ENCODE peak calls at places on chromosomes 6 and 20, in nine cellular contexts. A is HFFc6; M is MV-4-11; V is AG08395; S is Calu3; X is amygdala; F is CD4-positive, alpha-beta memory T cell; I is stimulated activated CD4-positive, alpha-beta T cell treated with anti-CD3 and anti-CD28 coated beads, Interleukin-12 subunit alpha, Interleukin-12 subunit beta, amount 100 ng/mL, for 4 hours; K is psoas muscle. Q is an unnamed sample.

GRCh38 chr20:7437311-7437710 is 502.9 kb downstream of the HAO1 start:
- DNase-seq in A (no peak), M (no peak), V (no peak), S (no peak), X (no peak), F (no peak), I (no peak), K (no peak), Q (no peak)

GRCh38 chr6:140879861-140880260 is 1252.9 kb upstream of the GJE1 start:
- DNase-seq in A (no peak), M (peak; percentile 27), V (peak; percentile 37), S (no peak), X (no peak), F (no peak), I (no peak), K (no peak), Q (no peak)

GRCh38 chr20:20441259-20441658 is 73.4 kb downstream of the INSM1 start:
- DNase-seq in A (no peak), M (no peak), V (no peak), S (no peak), X (no peak), F (no peak), I (no peak), K (no peak), Q (no peak)

GRCh38 chr20:50844430-50845100 is 49.7 kb downstream of the BCAS4 start:
- DNase-seq in A (peak; percentile 52), M (no peak), V (peak; percentile 20), S (peak; percentile 91), X (no peak), F (no peak), I (peak; percentile 6), K (no peak), Q (no peak)

GRCh38 chr6:151916680-151917164 is 109.2 kb downstream of the ESR1 start:
- DNase-seq in A (peak; percentile 97), M (no peak), V (peak; percentile 76), S (no peak), X (no peak), F (no peak), I (no peak), K (no peak), Q (no peak)

GRCh38 chr20:14691994-14692393 is 354.6 kb upstream of the FLRT3 start:
- DNase-seq in A (no peak), M (no peak), V (no peak), S (no peak), X (no peak), F (no peak), I (no peak), K (no peak), Q (no peak)

GRCh38 chr20:6665161-6665560 is 102.3 kb upstream of the BMP2 start:
- DNase-seq in A (no peak), M (no peak), V (peak; percentile 8), S (no peak), X (no peak), F (no peak), I (no peak), K (no peak), Q (no peak)

GRCh38 chr6:99354983-99355382 is 5.5 kb upstream of the FAXC start:
- DNase-seq in A (no peak), M (no peak), V (no peak), S (no peak), X (no peak), F (no peak), I (no peak), K (no peak), Q (no peak)